ENCODE peak calls at places on chromosomes 13 and 19, in four cellular contexts. H, Y, O and T are unnamed samples.
A peak's percentile ranks its signal among the peaks of the same experiment; 100 is the strongest.

GRCh38 chr13:50617134-50617721 is 226.3 kb downstream of the DLEU7 start:
- DNase-seq in H (no peak), O (no peak), Y (peak; percentile 29), T (no peak)

GRCh38 chr19:46201413-46202310 is 27.9 kb upstream of the IGFL1 start:
- DNase-seq in H (no peak), O (no peak), Y (no peak), T (no peak)

GRCh38 chr19:55031178-55031577 is 6.9 kb downstream of the GP6 start:
- DNase-seq in H (no peak), O (no peak), Y (no peak), T (no peak)

GRCh38 chr19:52398091-52398461 is 427 bp downstream of the ZNF528 start:
- DNase-seq in O (no peak), H (no peak), Y (no peak), T (no peak)

GRCh38 chr13:39684531-39685137 is 29.2 kb downstream of the COG6 start:
- DNase-seq in H (no peak), Y (peak; percentile 15), O (no peak), T (no peak)

GRCh38 chr13:52949744-52950143 is 78.9 kb upstream of the OLFM4 start:
- DNase-seq in O (no peak), H (peak; percentile 46), Y (no peak), T (no peak)

GRCh38 chr19:49103331-49104085 is 10.7 kb upstream of the LIN7B start:
- DNase-seq in Y (no peak), H (no peak), O (no peak), T (no peak)

GRCh38 chr19:32896516-32897214 is 27.1 kb upstream of the SLC7A9 start:
- DNase-seq in Y (no peak), H (no peak), O (no peak), T (no peak)

GRCh38 chr19:18270304-18270703 is 3.9 kb downstream of the IQCN start:
- DNase-seq in H (no peak), Y (no peak), O (no peak), T (no peak)

GRCh38 chr19:51398096-51398704 is 7.8 kb upstream of the C19orf84 start:
- DNase-seq in H (no peak), Y (no peak), O (no peak), T (no peak)

GRCh38 chr19:33048806-33049676 is 15.6 kb downstream of the RHPN2 start:
- DNase-seq in Y (no peak), H (no peak), O (no peak), T (peak; percentile 57)

GRCh38 chr19:13932911-13933393 is 5.3 kb downstream of the PODNL1 start:
- DNase-seq in Y (no peak), H (no peak), O (no peak), T (no peak)

GRCh38 chr19:13934785-13935109 is 3.5 kb downstream of the PODNL1 start:
- DNase-seq in Y (no peak), O (no peak), H (no peak), T (no peak)

GRCh38 chr19:13935765-13936486 is 2.3 kb downstream of the PODNL1 start:
- DNase-seq in Y (no peak), H (no peak), O (no peak), T (no peak)

GRCh38 chr19:13937479-13938360 is 497 bp downstream of the PODNL1 start:
- DNase-seq in Y (no peak), H (no peak), O (no peak), T (no peak)

GRCh38 chr19:13938361-13939027 is at the start of gene PODNL1:
- DNase-seq in Y (no peak), H (no peak), O (peak; percentile 44), T (no peak)
- H3K27ac ChIP-seq in Y (no peak within 1 kb of the TSS), H (no peak within 1 kb of the TSS), O (no peak within 1 kb of the TSS), T (no peak within 1 kb of the TSS)

GRCh38 chr13:98476538-98476966 is 100.4 kb downstream of the STK24 start:
- DNase-seq in H (no peak), O (peak; percentile 53), Y (peak; percentile 64), T (peak; percentile 66)
- H3K27ac ChIP-seq in H (peak overlapping the region; percentile 6), O (peak overlapping the region; percentile 60), Y (peak overlapping the region; percentile 76), T (peak overlapping the region; percentile 65)

GRCh38 chr19:38687837-38688378 is 40.5 kb downstream of the ACTN4 start:
- DNase-seq in O (no peak), H (no peak), Y (no peak), T (no peak)
- H3K27ac ChIP-seq in O (no peak overlapping the region), H (peak overlapping the region; percentile 96), Y (peak overlapping the region; percentile 98), T (peak overlapping the region; percentile 92)

DNA sequence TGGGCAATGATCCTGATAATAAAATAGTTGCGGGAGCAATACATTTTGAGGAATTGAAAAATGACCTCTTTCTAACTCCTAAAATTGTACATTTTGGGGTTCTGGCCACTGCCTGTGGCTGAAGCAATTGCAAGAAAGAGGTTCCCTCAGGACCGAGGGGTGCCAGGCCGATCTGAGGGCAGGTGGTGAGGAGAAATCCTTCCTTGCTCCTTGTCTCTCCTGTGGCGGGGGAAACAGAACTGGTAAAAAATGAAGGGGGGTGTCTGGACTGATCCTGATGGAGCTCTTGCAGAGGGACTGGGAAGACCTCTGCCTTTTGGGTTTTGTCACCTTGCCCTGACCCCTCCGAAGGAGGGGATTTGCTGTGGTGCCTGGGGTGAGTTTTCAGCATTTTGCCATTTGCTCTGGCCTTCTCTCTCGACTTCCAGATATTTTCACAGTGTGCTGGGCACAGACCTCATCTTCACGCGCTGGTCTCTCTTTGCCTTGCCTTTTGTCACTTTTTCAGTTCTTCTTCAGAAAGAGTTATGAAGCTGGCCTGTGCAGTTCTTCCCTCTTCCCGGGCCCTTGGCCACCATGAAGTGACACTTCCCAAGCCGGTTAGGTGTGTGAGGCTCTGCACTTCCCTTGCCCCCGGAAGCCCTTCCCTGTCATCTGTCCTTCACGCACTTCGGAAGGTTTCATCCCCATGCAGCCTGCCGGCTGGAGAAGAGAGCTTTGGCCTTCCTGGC is 22.2 kb downstream of the NFIX start:
- DNase-seq in O (no peak), Y (no peak), H (no peak), T (no peak)
- H3K27ac ChIP-seq in O (peak overlapping the region; percentile 86), Y (no peak overlapping the region), H (peak overlapping the region; percentile 96), T (peak overlapping the region; percentile 88)

GRCh38 chr19:19461671-19462622 is 53.4 kb downstream of the TSSK6 start:
- DNase-seq in H (peak; percentile 24), Y (no peak), O (peak; percentile 51), T (peak; percentile 79)
- H3K27ac ChIP-seq in H (peak overlapping the region; percentile 43), Y (no peak overlapping the region), O (peak overlapping the region; percentile 94), T (peak overlapping the region; percentile 82)

DNA sequence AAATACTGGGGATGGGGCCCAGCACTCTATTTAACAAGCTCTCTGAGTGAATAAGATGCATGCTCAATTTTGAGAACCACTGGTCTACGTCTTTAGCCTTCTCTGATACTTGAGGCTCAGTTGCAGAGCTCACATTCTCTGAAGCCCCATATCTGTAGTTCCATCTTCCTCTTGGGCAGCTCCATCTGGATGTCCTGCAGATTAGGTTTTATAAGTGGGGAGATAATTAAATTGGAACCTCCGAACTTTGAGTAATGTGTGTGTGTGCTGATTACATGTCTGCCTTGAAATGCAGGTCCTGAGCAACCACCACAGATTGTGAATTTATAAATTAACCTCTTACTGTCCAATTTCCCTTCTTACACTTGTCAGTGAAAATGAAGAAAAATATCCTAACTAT is 7.2 kb upstream of the RASL11A start:
- DNase-seq in H (no peak), Y (no peak), O (no peak), T (no peak)
- H3K27ac ChIP-seq in H (no peak overlapping the region), Y (no peak overlapping the region), O (no peak overlapping the region), T (no peak overlapping the region)